ENCODE peak calls at places on chromosomes 1 and 21, in seven cellular contexts. E is neural progenitor cell, Z is nephron progenitor cell, V is left lung, W is ovary, G is progenitor cell of endocrine pancreas, U is fibroblast of pulmonary artery. C is an unnamed sample.

GRCh38 chr1:201122321-201123017 is 4.5 kb downstream of the ASCL5 start:
- DNase-seq in Z (no peak), W (no peak), U (no peak), G (no peak), V (no peak), E (no peak), C (no peak)

GRCh38 chr1:162663589-162664030 is 31.3 kb downstream of the DDR2 start:
- DNase-seq in W (no peak), Z (no peak), V (peak; percentile 60), U (peak; percentile 87), G (no peak), E (peak; percentile 82), C (no peak)

GRCh38 chr1:5746611-5747427 is 245.4 kb downstream of the NPHP4 start:
- DNase-seq in Z (no peak), V (peak; percentile 21), U (no peak), G (no peak), W (no peak), E (no peak), C (no peak)

GRCh38 chr1:200644021-200644420 is 23.5 kb upstream of the KIF14 start:
- DNase-seq in G (no peak), Z (no peak), E (no peak), U (no peak), W (no peak), V (no peak), C (no peak)

GRCh38 chr1:203589201-203589600 is 37.4 kb upstream of the ATP2B4 start:
- DNase-seq in V (no peak), Z (no peak), U (no peak), E (peak; percentile 45), W (no peak), G (no peak), C (no peak)

GRCh38 chr1:184329962-184330868 is 56.6 kb upstream of the C1orf21 start:
- DNase-seq in U (peak; percentile 7), Z (no peak), W (no peak), V (no peak), E (no peak), G (no peak), C (no peak)

GRCh38 chr1:117339866-117340357 is 27.3 kb upstream of the MAN1A2 start:
- DNase-seq in G (no peak), E (no peak), Z (no peak), U (peak; percentile 70), W (no peak), V (no peak), C (no peak)

GRCh38 chr1:36024761-36025303 is 59.1 kb upstream of the TEKT2 start:
- DNase-seq in V (no peak), E (no peak), Z (no peak), G (no peak), W (no peak), U (no peak), C (no peak)

GRCh38 chr21:15908187-15908586 is 178.4 kb downstream of the USP25 start:
- DNase-seq in U (peak; percentile 50), W (no peak), G (no peak), E (no peak), Z (no peak), V (no peak), C (no peak)

GRCh38 chr1:201104141-201104540 is 8.1 kb downstream of the CACNA1S start:
- DNase-seq in G (no peak), Z (no peak), U (no peak), V (no peak), E (no peak), W (no peak), C (no peak)

DNA sequence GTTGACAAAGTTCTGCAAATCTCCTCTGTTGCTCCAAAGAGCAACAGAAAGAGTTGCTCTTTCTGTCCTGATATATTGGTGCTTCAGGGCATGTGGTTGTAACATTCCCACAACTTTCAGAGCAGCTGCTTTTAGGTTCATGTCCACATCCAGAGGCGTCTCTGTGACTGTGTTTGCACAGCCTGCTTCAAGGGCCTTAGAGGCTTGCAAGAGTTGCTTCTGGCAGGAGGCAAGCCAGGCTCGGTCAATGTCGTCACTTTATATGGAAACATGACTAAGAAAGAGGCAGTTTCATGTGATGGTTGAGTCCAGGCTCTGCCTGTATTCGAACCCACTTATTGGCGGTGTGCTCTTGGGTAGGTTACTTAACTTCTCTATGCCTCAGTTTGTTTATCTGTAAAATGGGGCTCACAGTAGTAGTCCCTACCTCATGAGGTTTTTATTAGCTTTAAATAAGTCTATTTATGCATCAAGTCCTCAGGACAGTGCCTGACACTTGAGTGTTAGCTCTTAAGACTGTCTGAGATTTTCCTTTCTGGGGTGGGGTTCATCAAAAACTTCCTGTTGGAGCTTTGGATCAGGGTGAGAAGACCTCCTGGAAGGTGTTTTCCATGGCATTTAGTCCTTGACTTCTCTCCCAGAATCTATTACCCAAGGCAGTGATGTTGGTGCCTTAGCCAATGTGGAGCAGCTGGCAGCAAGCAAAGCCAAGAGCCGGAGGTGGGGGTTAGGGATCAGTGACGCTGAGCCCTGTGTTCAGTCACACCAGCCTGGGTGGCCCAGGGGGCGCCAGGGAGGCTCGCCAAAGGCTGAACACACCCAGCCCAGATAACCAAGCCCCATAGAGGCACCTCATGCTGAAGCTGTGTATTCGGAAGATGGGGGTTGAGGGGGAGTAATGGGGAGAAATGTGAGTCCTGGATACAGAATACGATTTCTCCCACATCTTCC is 18.9 kb downstream of the LHX4 start:
- DNase-seq in E (peak; percentile 72), G (no peak), U (no peak), V (peak; percentile 43), Z (peak; percentile 35), W (no peak), C (no peak)
- TF ChIP-seq CTCF in E (peak; percentile 47), G (no peak), U (peak; percentile 0), V (no peak), Z (no peak), W (no peak), C (no peak)

GRCh38 chr1:84504580-84505021 is 1.6 kb upstream of the SPATA1 start:
- DNase-seq in G (no peak), W (no peak), Z (no peak), E (peak; percentile 12), V (no peak), U (peak; percentile 65), C (no peak)
- TF ChIP-seq CTCF in G (no peak), W (no peak), Z (no peak), E (no peak), V (no peak), U (peak; percentile 19), C (peak; percentile 31)

DNA sequence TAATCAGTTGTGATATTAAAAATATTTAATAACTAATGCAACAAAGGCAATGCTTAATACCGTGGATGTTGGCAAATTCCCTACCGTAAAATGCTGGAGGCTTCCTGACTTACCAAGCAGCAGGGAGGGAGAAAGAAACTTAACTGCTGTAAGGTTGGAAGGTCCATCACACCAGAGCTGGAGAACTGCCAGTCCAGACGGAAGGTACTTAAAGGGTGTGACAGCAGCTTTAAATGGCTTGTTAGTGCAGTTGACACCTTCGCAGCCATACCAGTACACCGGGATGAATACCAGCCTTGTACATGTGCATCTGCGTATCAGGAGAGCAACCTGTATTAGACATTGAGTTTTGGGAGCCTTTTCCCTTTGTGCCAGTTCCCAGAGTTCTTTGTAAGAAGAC is 269.5 kb upstream of the NCAM2 start:
- DNase-seq in G (no peak), W (no peak), V (no peak), Z (no peak), U (no peak), E (no peak), C (no peak)
- TF ChIP-seq CTCF in G (no peak), W (no peak), V (no peak), Z (no peak), U (no peak), E (no peak), C (no peak)

GRCh38 chr1:81179239-81179638 is 621.5 kb upstream of the ADGRL2 start:
- DNase-seq in V (no peak), W (no peak), Z (no peak), G (no peak), U (peak; percentile 86), E (no peak), C (no peak)
- TF ChIP-seq CTCF in V (no peak), W (no peak), Z (no peak), G (no peak), U (no peak), E (no peak), C (no peak)

DNA sequence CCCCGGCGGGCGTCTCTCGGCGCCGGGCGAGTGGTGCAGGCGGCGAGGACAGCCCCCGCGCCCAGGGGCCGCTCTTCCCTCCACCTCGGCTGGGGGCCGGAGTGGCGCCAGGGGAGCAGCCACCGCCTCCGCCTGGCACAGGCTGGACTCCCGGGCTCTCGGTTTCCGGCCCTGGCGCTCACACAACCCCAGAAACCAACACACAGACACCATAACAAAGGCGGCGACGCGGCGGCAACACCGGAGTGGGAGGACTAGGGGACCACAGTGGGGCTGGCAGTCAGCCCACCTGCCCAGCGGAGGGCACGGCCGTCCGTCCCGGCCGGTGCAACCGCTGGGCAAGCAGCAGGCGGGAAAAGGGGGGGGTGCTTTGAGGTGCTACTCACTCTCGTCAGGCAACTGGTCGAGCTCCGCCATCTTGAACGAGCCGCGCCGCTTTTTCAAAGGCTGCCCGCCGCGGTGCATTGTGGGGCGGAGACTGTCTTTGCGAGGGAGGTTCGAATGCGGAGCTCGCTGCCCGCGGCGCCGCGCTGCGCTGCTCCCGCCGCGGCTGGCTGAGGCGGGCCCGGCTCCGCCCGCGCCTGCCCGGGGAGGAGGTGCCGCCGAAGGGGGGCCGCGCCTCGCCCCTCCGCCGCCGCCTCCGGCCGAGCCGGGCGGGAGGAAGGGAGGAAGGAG is at the start of gene LIN9:
- DNase-seq in Z (peak; percentile 97), U (peak; percentile 89), E (peak; percentile 97), V (peak; percentile 92), G (peak; percentile 94), W (peak; percentile 91), C (peak; percentile 97)
- TF ChIP-seq CTCF in Z (no peak), U (no peak), E (no peak), V (no peak), G (no peak), W (no peak), C (no peak)

DNA sequence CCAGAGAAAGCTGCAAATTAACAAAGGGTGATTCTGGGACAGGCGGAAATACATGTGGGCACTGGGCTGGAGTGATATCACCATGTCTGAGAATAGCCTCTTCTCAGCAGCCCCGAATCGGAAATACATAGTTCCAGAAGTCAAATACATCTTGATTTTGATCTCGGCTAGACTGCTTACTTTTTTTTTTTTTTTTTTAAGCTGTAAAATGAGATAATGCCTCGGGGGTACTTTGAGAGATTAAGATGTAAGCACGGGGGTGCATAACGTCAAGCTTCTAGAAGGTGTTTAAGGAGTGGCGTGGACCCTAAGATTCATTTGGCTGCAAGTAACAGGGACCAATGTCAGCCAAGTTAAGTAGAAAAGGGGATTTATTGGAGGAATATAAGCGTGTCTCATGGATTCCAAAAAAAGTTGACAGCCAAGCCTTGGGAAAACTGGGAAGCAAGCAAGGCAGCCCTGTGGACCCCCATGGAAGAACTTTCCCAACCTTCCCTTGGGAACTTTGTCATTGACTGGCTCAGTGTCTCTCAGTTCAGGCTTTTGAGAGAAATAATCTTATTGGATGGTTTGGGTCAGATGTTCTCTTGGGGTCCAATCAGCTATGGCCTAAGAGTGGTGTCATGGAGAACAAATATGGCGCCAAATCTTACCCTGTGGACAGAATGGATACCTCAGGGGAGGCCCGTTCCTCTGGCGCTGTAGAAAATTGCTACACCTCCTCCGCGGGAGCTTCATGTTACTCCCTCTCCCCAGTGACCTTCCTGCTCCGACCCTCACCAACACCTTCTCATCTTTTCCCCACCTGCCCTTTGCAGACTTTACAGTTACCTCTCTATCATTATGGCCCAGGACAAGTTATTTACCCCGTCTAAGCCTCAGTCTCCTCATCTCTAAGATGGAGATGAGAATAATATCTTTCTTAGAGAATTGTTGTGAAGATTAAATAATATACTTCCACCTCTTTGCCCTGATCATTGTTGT is 186.6 kb downstream of the KAZN start:
- DNase-seq in G (no peak), W (no peak), V (no peak), Z (no peak), U (no peak), E (no peak), C (no peak)
- TF ChIP-seq CTCF in G (no peak), W (no peak), V (no peak), Z (no peak), U (no peak), E (no peak), C (no peak)